ENCODE peak calls at places on chromosomes 12 and 14, in six cellular contexts. C is HCT116, Z is A549, X is GM12878, T is K562, Y is SK-N-SH. B is an unnamed sample.

GRCh38 chr14:74653386-74654138 is 41.5 kb upstream of the LTBP2 start:
- DNase-seq in C (no peak), Z (no peak), X (no peak), T (no peak), Y (no peak), B (no peak)

GRCh38 chr12:88471641-88472040 is 108.6 kb downstream of the KITLG start:
- DNase-seq in C (peak), Z (peak), X (no peak), T (no peak), Y (no peak), B (peak)

GRCh38 chr12:47312794-47313426 is 233.2 kb upstream of the AMIGO2 start:
- DNase-seq in C (no peak), Z (peak), X (no peak), T (no peak), Y (no peak), B (no peak)

GRCh38 chr14:25400607-25401206 is 350.8 kb upstream of the STXBP6 start:
- DNase-seq in C (no peak), Z (peak), X (no peak), T (peak), Y (peak), B (peak)

GRCh38 chr14:55589171-55589570 is 9.2 kb downstream of the KTN1 start:
- DNase-seq in C (no peak), Z (no peak), X (no peak), T (no peak), Y (no peak), B (no peak)

GRCh38 chr12:132218519-132218860 is 74.2 kb downstream of the NOC4L start:
- DNase-seq in C (no peak), Z (no peak), X (no peak), T (no peak), Y (no peak), B (no peak)

GRCh38 chr12:40310201-40310600 is 85.4 kb downstream of the LRRK2 start:
- DNase-seq in C (no peak), Z (no peak), X (no peak), T (no peak), Y (no peak), B (no peak)

GRCh38 chr14:100634026-100634425 is 46.8 kb upstream of the BEGAIN start:
- DNase-seq in C (no peak), Z (no peak), X (no peak), T (no peak), Y (no peak), B (no peak)

GRCh38 chr12:128178971-128179370 is 88.0 kb upstream of the TMEM132C start:
- DNase-seq in C (no peak), Z (no peak), X (no peak), T (no peak), Y (no peak), B (no peak)

GRCh38 chr14:78848234-78848820 is 678.2 kb downstream of the NRXN3 start:
- DNase-seq in C (peak), Z (peak), X (no peak), T (peak), Y (peak), B (peak)

GRCh38 chr14:72024043-72024407 is 91.8 kb downstream of the RGS6 start:
- DNase-seq in C (peak), Z (peak), X (peak), T (peak), Y (peak), B (peak)

GRCh38 chr12:129901256-129901655 is 2.6 kb downstream of the TMEM132D start:
- DNase-seq in C (no peak), Z (no peak), X (no peak), T (no peak), Y (no peak), B (no peak)

GRCh38 chr12:58443981-58444371 is 476.3 kb downstream of the LRIG3 start:
- DNase-seq in C (no peak), Z (no peak), X (no peak), T (no peak), Y (no peak), B (peak)

GRCh38 chr12:58441483-58441882 is 478.8 kb downstream of the LRIG3 start:
- DNase-seq in C (no peak), Z (no peak), X (no peak), T (no peak), Y (no peak), B (no peak)

DNA sequence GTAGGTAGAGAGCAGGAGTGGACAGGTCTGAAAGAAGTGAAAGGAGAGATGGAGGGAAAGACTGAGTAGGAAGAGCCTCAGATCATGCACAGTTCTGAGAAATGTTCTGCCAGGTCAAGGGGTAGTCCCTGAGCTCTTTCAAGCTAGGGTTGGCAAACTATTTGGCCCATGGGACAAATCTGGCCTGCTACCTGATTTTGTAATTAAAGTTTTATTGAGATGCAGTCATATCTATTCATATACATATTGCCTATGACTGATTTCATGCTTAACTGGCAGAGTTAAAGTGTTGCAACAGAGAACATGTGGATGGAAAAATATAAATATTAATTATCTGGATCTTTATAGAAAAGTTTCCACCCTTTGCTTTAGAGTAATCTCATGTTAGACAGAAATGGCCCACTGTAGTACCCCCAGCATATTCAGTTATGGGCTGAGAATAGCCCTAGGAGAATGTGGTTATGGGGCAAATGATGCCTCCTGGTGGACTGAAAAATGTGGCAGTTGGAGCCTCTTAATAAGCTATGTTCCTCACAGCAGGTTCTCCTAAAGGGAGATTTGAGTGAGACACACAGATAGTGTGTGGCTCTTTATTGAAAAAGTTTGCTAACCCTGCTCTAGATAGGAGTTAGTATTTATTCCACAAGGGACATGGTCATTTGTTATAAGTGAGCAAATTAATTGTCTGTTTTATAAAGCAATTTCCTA is 476.9 kb downstream of the LRIG3 start:
- DNase-seq in C (peak), Z (peak), X (no peak), T (no peak), Y (peak), B (peak)
- TF ChIP-seq RAD21 in C (peak), Z (peak), X (peak), T (no peak), Y (peak), B (peak)

GRCh38 chr12:105831372-105831771 is 307.4 kb downstream of the NUAK1 start:
- DNase-seq in C (no peak), Z (no peak), X (no peak), T (no peak), Y (no peak), B (no peak)
- TF ChIP-seq RAD21 in C (no peak), Z (no peak), X (peak), T (no peak), Y (no peak), B (no peak)

DNA sequence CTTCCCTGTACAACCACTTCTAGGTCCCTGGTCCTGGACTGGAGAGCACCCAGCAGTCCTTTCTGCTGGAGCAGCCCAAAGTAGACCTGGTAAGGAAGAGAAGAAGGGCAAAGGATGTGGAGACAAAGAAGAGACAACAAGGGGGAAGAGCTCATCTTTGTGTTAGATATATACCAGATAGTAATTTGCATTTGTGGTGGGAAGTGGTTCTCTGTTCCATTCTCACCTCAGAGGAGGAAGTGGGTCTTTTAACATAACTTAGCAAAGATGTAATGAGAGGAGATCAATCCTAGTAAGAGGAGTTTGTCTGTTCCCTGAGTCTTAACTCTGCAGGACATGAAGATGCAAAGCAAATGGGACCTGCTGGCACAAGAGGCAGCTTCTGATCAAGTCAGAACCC is 8.0 kb downstream of the CCDC198 start:
- DNase-seq in C (no peak), Z (no peak), X (no peak), T (no peak), Y (no peak), B (no peak)
- TF ChIP-seq RAD21 in C (no peak), Z (no peak), X (no peak), T (no peak), Y (no peak), B (no peak)

DNA sequence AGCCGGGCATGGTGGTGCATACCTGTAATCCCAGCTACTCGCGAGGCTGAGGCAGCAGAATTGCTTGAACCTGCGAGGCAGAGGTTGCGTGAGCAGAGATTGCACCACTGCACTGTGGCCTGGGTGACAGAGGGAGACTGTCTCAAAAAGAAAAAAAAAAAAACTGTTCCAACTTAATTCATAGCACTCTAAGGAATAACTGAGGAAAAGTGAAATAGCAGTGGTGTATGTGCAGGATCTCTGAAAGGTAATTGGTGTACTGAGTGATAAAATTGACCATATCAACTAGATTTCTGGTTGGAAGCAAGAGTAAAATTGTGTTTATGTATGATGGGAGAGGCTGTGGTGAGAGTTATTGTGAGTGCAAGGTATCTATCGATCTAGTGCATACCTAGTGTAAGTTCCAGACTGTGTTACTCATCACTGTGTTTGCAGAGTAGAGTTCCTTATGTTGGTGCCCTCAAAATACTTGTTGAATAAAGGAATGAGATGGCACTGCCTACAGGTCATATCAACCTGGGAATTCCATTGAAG is 6.3 kb downstream of the CAND1 start:
- DNase-seq in C (no peak), Z (no peak), X (no peak), T (no peak), Y (no peak), B (no peak)
- TF ChIP-seq RAD21 in C (no peak), Z (no peak), X (no peak), T (no peak), Y (no peak), B (no peak)

GRCh38 chr14:31572955-31573354 is 11.8 kb downstream of the NUBPL start:
- DNase-seq in C (no peak), Z (peak), X (no peak), T (no peak), Y (no peak), B (no peak)

GRCh38 chr14:31567651-31568050 is 6.4 kb downstream of the NUBPL start:
- DNase-seq in C (no peak), Z (no peak), X (no peak), T (no peak), Y (no peak), B (peak)

GRCh38 chr14:31568151-31568550 is 6.9 kb downstream of the NUBPL start:
- DNase-seq in C (no peak), Z (no peak), X (no peak), T (no peak), Y (no peak), B (peak)

GRCh38 chr14:31566456-31566855 is 5.3 kb downstream of the NUBPL start:
- DNase-seq in C (no peak), Z (no peak), X (no peak), T (no peak), Y (no peak), B (no peak)

DNA sequence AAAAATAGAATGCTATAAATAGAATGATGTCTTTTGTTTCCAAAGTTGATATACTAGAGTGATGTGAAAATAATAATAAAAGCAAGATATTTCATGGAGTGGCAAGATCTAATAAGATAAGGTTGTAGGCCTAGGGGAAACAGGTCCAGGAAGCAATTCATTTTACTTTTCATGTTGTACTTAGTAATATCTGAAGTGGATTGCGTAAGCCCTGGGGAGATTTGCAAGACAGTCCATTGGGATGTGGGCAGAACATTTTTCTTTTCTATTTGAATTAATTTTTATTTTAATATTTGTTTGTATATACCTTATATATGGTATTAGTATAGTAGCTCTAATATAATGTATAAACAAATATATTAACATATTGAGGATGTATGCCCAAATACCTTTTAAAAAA is 7.5 kb downstream of the NUBPL start:
- DNase-seq in C (no peak), Z (no peak), X (no peak), T (no peak), Y (no peak), B (peak)
- TF ChIP-seq RAD21 in C (no peak), Z (no peak), X (no peak), T (no peak), Y (no peak), B (no peak)

B was measured in IMR-90.